ENCODE peak calls at places on chromosome 11, in seven cellular contexts. One of them, this sample, is unnamed.

GRCh38 chr11:120465921-120466534 is 45.5 kb upstream of the GRIK4 start:
- DNase-seq in cardiac muscle cell: no peak
- DNase-seq in progenitor cell of endocrine pancreas: no peak
- DNase-seq in stimulated activated CD8-positive, alpha-beta memory T cell treated with anti-CD3 and anti-CD28 coated beads, Interleukin-2, amount 100 ng/mL, for 1 hour: no peak
- DNase-seq in NCI-H748 treated with DMSO at 0.1 percent for 48 hours: no peak
- DNase-seq in heart right ventricle: no peak
- DNase-seq in activated CD4-positive, alpha-beta T cell treated with anti-CD3 and anti-CD28 coated beads, Interleukin-2, amount 50 U/mL, for 1 hour: no peak
- DNase-seq in this sample: no peak

GRCh38 chr11:61791737-61792309 is 576 bp downstream of the TMEM258 start:
- DNase-seq in progenitor cell of endocrine pancreas: peak
- DNase-seq in stimulated activated CD8-positive, alpha-beta memory T cell treated with anti-CD3 and anti-CD28 coated beads, Interleukin-2, amount 100 ng/mL, for 1 hour: no peak
- DNase-seq in heart right ventricle: peak
- DNase-seq in NCI-H748 treated with DMSO at 0.1 percent for 48 hours: peak
- DNase-seq in activated CD4-positive, alpha-beta T cell treated with anti-CD3 and anti-CD28 coated beads, Interleukin-2, amount 50 U/mL, for 1 hour: peak
- DNase-seq in cardiac muscle cell: peak
- DNase-seq in this sample: peak

GRCh38 chr11:47716692-47717091 is 1.5 kb upstream of the AGBL2 start:
- DNase-seq in heart right ventricle: no peak
- DNase-seq in NCI-H748 treated with DMSO at 0.1 percent for 48 hours: no peak
- DNase-seq in activated CD4-positive, alpha-beta T cell treated with anti-CD3 and anti-CD28 coated beads, Interleukin-2, amount 50 U/mL, for 1 hour: no peak
- DNase-seq in stimulated activated CD8-positive, alpha-beta memory T cell treated with anti-CD3 and anti-CD28 coated beads, Interleukin-2, amount 100 ng/mL, for 1 hour: no peak
- DNase-seq in progenitor cell of endocrine pancreas: no peak
- DNase-seq in cardiac muscle cell: no peak
- DNase-seq in this sample: no peak

GRCh38 chr11:65435330-65435931 is 12.8 kb downstream of the NEAT1 start:
- DNase-seq in heart right ventricle: no peak
- DNase-seq in NCI-H748 treated with DMSO at 0.1 percent for 48 hours: no peak
- DNase-seq in progenitor cell of endocrine pancreas: no peak
- DNase-seq in activated CD4-positive, alpha-beta T cell treated with anti-CD3 and anti-CD28 coated beads, Interleukin-2, amount 50 U/mL, for 1 hour: no peak
- DNase-seq in stimulated activated CD8-positive, alpha-beta memory T cell treated with anti-CD3 and anti-CD28 coated beads, Interleukin-2, amount 100 ng/mL, for 1 hour: no peak
- DNase-seq in cardiac muscle cell: no peak
- DNase-seq in this sample: no peak

GRCh38 chr11:95920460-95921105 is 3.3 kb downstream of the MTMR2 start:
- DNase-seq in heart right ventricle: no peak
- DNase-seq in stimulated activated CD8-positive, alpha-beta memory T cell treated with anti-CD3 and anti-CD28 coated beads, Interleukin-2, amount 100 ng/mL, for 1 hour: no peak
- DNase-seq in activated CD4-positive, alpha-beta T cell treated with anti-CD3 and anti-CD28 coated beads, Interleukin-2, amount 50 U/mL, for 1 hour: no peak
- DNase-seq in progenitor cell of endocrine pancreas: no peak
- DNase-seq in cardiac muscle cell: no peak
- DNase-seq in NCI-H748 treated with DMSO at 0.1 percent for 48 hours: no peak
- DNase-seq in this sample: no peak

GRCh38 chr11:112554586-112554985 is 293.9 kb upstream of the PLET1 start:
- DNase-seq in heart right ventricle: no peak
- DNase-seq in activated CD4-positive, alpha-beta T cell treated with anti-CD3 and anti-CD28 coated beads, Interleukin-2, amount 50 U/mL, for 1 hour: no peak
- DNase-seq in progenitor cell of endocrine pancreas: no peak
- DNase-seq in NCI-H748 treated with DMSO at 0.1 percent for 48 hours: no peak
- DNase-seq in cardiac muscle cell: no peak
- DNase-seq in stimulated activated CD8-positive, alpha-beta memory T cell treated with anti-CD3 and anti-CD28 coated beads, Interleukin-2, amount 100 ng/mL, for 1 hour: no peak
- DNase-seq in this sample: no peak

GRCh38 chr11:69199583-69200295 is 44.0 kb downstream of the SMIM38 start:
- DNase-seq in NCI-H748 treated with DMSO at 0.1 percent for 48 hours: no peak
- DNase-seq in heart right ventricle: no peak
- DNase-seq in stimulated activated CD8-positive, alpha-beta memory T cell treated with anti-CD3 and anti-CD28 coated beads, Interleukin-2, amount 100 ng/mL, for 1 hour: no peak
- DNase-seq in cardiac muscle cell: no peak
- DNase-seq in progenitor cell of endocrine pancreas: no peak
- DNase-seq in activated CD4-positive, alpha-beta T cell treated with anti-CD3 and anti-CD28 coated beads, Interleukin-2, amount 50 U/mL, for 1 hour: no peak
- DNase-seq in this sample: no peak

GRCh38 chr11:1553808-1554594 is 18.1 kb downstream of the DUSP8 start:
- DNase-seq in cardiac muscle cell: no peak
- DNase-seq in NCI-H748 treated with DMSO at 0.1 percent for 48 hours: peak
- DNase-seq in stimulated activated CD8-positive, alpha-beta memory T cell treated with anti-CD3 and anti-CD28 coated beads, Interleukin-2, amount 100 ng/mL, for 1 hour: no peak
- DNase-seq in progenitor cell of endocrine pancreas: no peak
- DNase-seq in heart right ventricle: no peak
- DNase-seq in activated CD4-positive, alpha-beta T cell treated with anti-CD3 and anti-CD28 coated beads, Interleukin-2, amount 50 U/mL, for 1 hour: no peak
- DNase-seq in this sample: no peak

GRCh38 chr11:103993502-103993901 is 42.9 kb upstream of the DDI1 start:
- DNase-seq in stimulated activated CD8-positive, alpha-beta memory T cell treated with anti-CD3 and anti-CD28 coated beads, Interleukin-2, amount 100 ng/mL, for 1 hour: no peak
- DNase-seq in heart right ventricle: no peak
- DNase-seq in NCI-H748 treated with DMSO at 0.1 percent for 48 hours: no peak
- DNase-seq in activated CD4-positive, alpha-beta T cell treated with anti-CD3 and anti-CD28 coated beads, Interleukin-2, amount 50 U/mL, for 1 hour: no peak
- DNase-seq in progenitor cell of endocrine pancreas: no peak
- DNase-seq in cardiac muscle cell: no peak
- DNase-seq in this sample: no peak

This sample was measured in neuronal stem cell.